ENCODE peak calls at places on chromosomes 13 and 19, in six cellular contexts. H, O, C, G, Z and I are unnamed samples.

GRCh38 chr19:46639356-46640061 is 3.5 kb upstream of the GNG8 start:
- DNase-seq in H (peak), O (no peak), C (peak), G (no peak), Z (peak), I (peak)

GRCh38 chr13:33865945-33866344 is 48.0 kb downstream of the RFC3 start:
- DNase-seq in H (no peak), O (no peak), C (no peak), G (no peak), Z (no peak), I (no peak)

GRCh38 chr19:42392165-42392564 is 2.1 kb upstream of the CNFN start:
- DNase-seq in H (no peak), O (no peak), C (no peak), G (no peak), Z (no peak), I (no peak)

GRCh38 chr19:10987621-10988297 is 26.9 kb downstream of the SMARCA4 start:
- DNase-seq in H (no peak), O (no peak), C (no peak), G (no peak), Z (no peak), I (no peak)

GRCh38 chr13:58056411-58056810 is 424.9 kb downstream of the PCDH17 start:
- DNase-seq in H (no peak), O (no peak), C (no peak), G (no peak), Z (no peak), I (no peak)

GRCh38 chr13:110538632-110539031 is 22.9 kb downstream of the RAB20 start:
- DNase-seq in H (peak), O (no peak), C (no peak), G (no peak), Z (no peak), I (peak)

GRCh38 chr13:49097374-49097773 is 121.7 kb downstream of the FNDC3A start:
- DNase-seq in H (no peak), O (no peak), C (no peak), G (no peak), Z (no peak), I (no peak)

GRCh38 chr13:30307194-30307965 is at the start of gene KATNAL1:
- DNase-seq in H (peak), O (peak), C (no peak), G (peak), Z (peak), I (peak)

GRCh38 chr13:48446454-48446853 is 33.5 kb upstream of the LPAR6 start:
- DNase-seq in H (no peak), O (no peak), C (peak), G (no peak), Z (no peak), I (no peak)

GRCh38 chr13:61162636-61163035 is 253.0 kb downstream of the PCDH20 start:
- DNase-seq in H (no peak), O (no peak), C (no peak), G (no peak), Z (no peak), I (no peak)

GRCh38 chr19:47542030-47542475 is 27.2 kb upstream of the NAPA start:
- DNase-seq in H (no peak), O (no peak), C (no peak), G (no peak), Z (peak), I (no peak)

GRCh38 chr19:8445488-8446001 is 770 bp downstream of the HNRNPM start:
- DNase-seq in H (peak), O (no peak), C (no peak), G (no peak), Z (no peak), I (peak)

GRCh38 chr19:51994048-51994644 is 7.5 kb upstream of the ZNF350 start:
- DNase-seq in H (no peak), O (no peak), C (no peak), G (no peak), Z (no peak), I (no peak)

GRCh38 chr19:45952691-45953505 is 20.8 kb downstream of the NOVA2 start:
- DNase-seq in H (peak), O (no peak), C (no peak), G (peak), Z (peak), I (peak)

GRCh38 chr19:54684537-54684936 is 21.8 kb downstream of the LILRB4 start:
- DNase-seq in H (no peak), O (no peak), C (no peak), G (no peak), Z (peak), I (peak)

GRCh38 chr19:34373601-34374288 is 8.7 kb downstream of the GPI start:
- DNase-seq in H (no peak), O (no peak), C (no peak), G (no peak), Z (no peak), I (no peak)

GRCh38 chr19:33444993-33445751 is 71.7 kb downstream of the CEBPG start:
- DNase-seq in H (peak), O (no peak), C (no peak), G (no peak), Z (no peak), I (no peak)

GRCh38 chr19:55704494-55705245 is 29.6 kb downstream of the EPN1 start:
- DNase-seq in H (no peak), O (no peak), C (no peak), G (no peak), Z (no peak), I (no peak)

GRCh38 chr13:21733475-21734311 is 62.8 kb downstream of the FGF9 start:
- DNase-seq in H (no peak), O (no peak), C (no peak), G (no peak), Z (no peak), I (no peak)

GRCh38 chr19:5250127-5250659 is 90.4 kb downstream of the PTPRS start:
- DNase-seq in H (peak), O (peak), C (no peak), G (no peak), Z (no peak), I (no peak)

GRCh38 chr13:107665926-107666458 is 549.3 kb downstream of the LIG4 start:
- DNase-seq in H (no peak), O (no peak), C (no peak), G (no peak), Z (no peak), I (no peak)

GRCh38 chr13:31930901-31931522 is 100.6 kb upstream of the FRY start:
- DNase-seq in H (no peak), O (peak), C (no peak), G (no peak), Z (no peak), I (no peak)

GRCh38 chr19:48837586-48838191 is 1.4 kb upstream of the HSD17B14 start:
- DNase-seq in H (no peak), O (no peak), C (no peak), G (no peak), Z (no peak), I (no peak)

GRCh38 chr19:19372656-19373416 is 32.6 kb upstream of the GATAD2A start:
- DNase-seq in H (no peak), O (no peak), C (peak), G (no peak), Z (peak), I (peak)